ENCODE peak calls at places on chromosomes 2 and 18, in five cellular contexts. One of them, this sample, is unnamed.
A peak's percentile ranks its signal among the peaks of the same experiment; 100 is the strongest.

GRCh38 chr2:172095905-172096660 is 6.6 kb downstream of the DLX2 start:
- DNase-seq in CD8-positive, alpha-beta memory T cell: no peak
- DNase-seq in glomerular endothelial cell: no peak
- DNase-seq in naive thymus-derived CD4-positive, alpha-beta T cell: no peak
- DNase-seq in myocyte: no peak
- DNase-seq in this sample: no peak

GRCh38 chr2:226873826-226874225 is 38.0 kb downstream of the RHBDD1 start:
- DNase-seq in naive thymus-derived CD4-positive, alpha-beta T cell: no peak
- DNase-seq in CD8-positive, alpha-beta memory T cell: no peak
- DNase-seq in myocyte: no peak
- DNase-seq in glomerular endothelial cell: no peak
- DNase-seq in this sample: no peak

GRCh38 chr2:119106301-119106897 is 52.2 kb downstream of the C1QL2 start:
- DNase-seq in naive thymus-derived CD4-positive, alpha-beta T cell: no peak
- DNase-seq in CD8-positive, alpha-beta memory T cell: no peak
- DNase-seq in myocyte: peak; percentile 74
- DNase-seq in glomerular endothelial cell: no peak
- DNase-seq in this sample: peak; percentile 33

GRCh38 chr2:169824373-169825333 is at the start of gene METTL5:
- DNase-seq in CD8-positive, alpha-beta memory T cell: peak; percentile 73
- DNase-seq in naive thymus-derived CD4-positive, alpha-beta T cell: peak; percentile 69
- DNase-seq in myocyte: peak; percentile 83
- DNase-seq in glomerular endothelial cell: no peak
- DNase-seq in this sample: peak; percentile 82

GRCh38 chr2:27379840-27380625 is 501 bp downstream of the ZNF513 start:
- DNase-seq in CD8-positive, alpha-beta memory T cell: peak; percentile 52
- DNase-seq in glomerular endothelial cell: no peak
- DNase-seq in myocyte: peak; percentile 60
- DNase-seq in naive thymus-derived CD4-positive, alpha-beta T cell: peak; percentile 21
- DNase-seq in this sample: no peak

GRCh38 chr2:8102470-8102869 is 579.4 kb upstream of the ID2 start:
- DNase-seq in naive thymus-derived CD4-positive, alpha-beta T cell: no peak
- DNase-seq in CD8-positive, alpha-beta memory T cell: no peak
- DNase-seq in myocyte: no peak
- DNase-seq in glomerular endothelial cell: no peak
- DNase-seq in this sample: no peak

GRCh38 chr2:200276472-200276871 is 30.0 kb upstream of the SPATS2L start:
- DNase-seq in glomerular endothelial cell: no peak
- DNase-seq in naive thymus-derived CD4-positive, alpha-beta T cell: no peak
- DNase-seq in CD8-positive, alpha-beta memory T cell: no peak
- DNase-seq in myocyte: no peak
- DNase-seq in this sample: no peak

GRCh38 chr18:53586923-53587322 is 637.5 kb downstream of the MBD2 start:
- DNase-seq in glomerular endothelial cell: no peak
- DNase-seq in myocyte: no peak
- DNase-seq in naive thymus-derived CD4-positive, alpha-beta T cell: no peak
- DNase-seq in CD8-positive, alpha-beta memory T cell: no peak
- DNase-seq in this sample: no peak

GRCh38 chr2:73197579-73197978 is 4.8 kb upstream of the NOTO start:
- DNase-seq in glomerular endothelial cell: no peak
- DNase-seq in myocyte: no peak
- DNase-seq in CD8-positive, alpha-beta memory T cell: no peak
- DNase-seq in naive thymus-derived CD4-positive, alpha-beta T cell: no peak
- DNase-seq in this sample: no peak

GRCh38 chr2:132438650-132439030 is 22.0 kb downstream of the GPR39 start:
- DNase-seq in naive thymus-derived CD4-positive, alpha-beta T cell: no peak
- DNase-seq in glomerular endothelial cell: no peak
- DNase-seq in CD8-positive, alpha-beta memory T cell: no peak
- DNase-seq in myocyte: peak; percentile 41
- DNase-seq in this sample: no peak

GRCh38 chr2:70145851-70146739 is 44.7 kb downstream of the C2orf42 start:
- DNase-seq in glomerular endothelial cell: no peak
- DNase-seq in myocyte: no peak
- DNase-seq in CD8-positive, alpha-beta memory T cell: no peak
- DNase-seq in naive thymus-derived CD4-positive, alpha-beta T cell: no peak
- DNase-seq in this sample: no peak

GRCh38 chr2:25131567-25132295 is 36.6 kb downstream of the POMC start:
- DNase-seq in myocyte: no peak
- DNase-seq in CD8-positive, alpha-beta memory T cell: peak; percentile 10
- DNase-seq in glomerular endothelial cell: no peak
- DNase-seq in naive thymus-derived CD4-positive, alpha-beta T cell: no peak
- DNase-seq in this sample: no peak

GRCh38 chr2:97728091-97728596 is 14.8 kb downstream of the ZAP70 start:
- DNase-seq in CD8-positive, alpha-beta memory T cell: no peak
- DNase-seq in glomerular endothelial cell: no peak
- DNase-seq in myocyte: peak; percentile 95
- DNase-seq in naive thymus-derived CD4-positive, alpha-beta T cell: no peak
- DNase-seq in this sample: no peak

GRCh38 chr2:65055427-65056214 is 595 bp upstream of the CEP68 start:
- DNase-seq in myocyte: peak; percentile 89
- DNase-seq in naive thymus-derived CD4-positive, alpha-beta T cell: no peak
- DNase-seq in glomerular endothelial cell: no peak
- DNase-seq in CD8-positive, alpha-beta memory T cell: peak; percentile 57
- DNase-seq in this sample: no peak

GRCh38 chr2:241314933-241315182 is 614 bp downstream of the HDLBP start:
- DNase-seq in glomerular endothelial cell: no peak
- DNase-seq in naive thymus-derived CD4-positive, alpha-beta T cell: no peak
- DNase-seq in CD8-positive, alpha-beta memory T cell: no peak
- DNase-seq in myocyte: no peak
- DNase-seq in this sample: no peak

GRCh38 chr2:121253021-121253673 is 31.9 kb downstream of the TFCP2L1 start:
- DNase-seq in myocyte: no peak
- DNase-seq in CD8-positive, alpha-beta memory T cell: no peak
- DNase-seq in glomerular endothelial cell: no peak
- DNase-seq in naive thymus-derived CD4-positive, alpha-beta T cell: no peak
- DNase-seq in this sample: no peak

GRCh38 chr2:144083211-144083610 is 436.7 kb downstream of the ZEB2 start:
- DNase-seq in glomerular endothelial cell: no peak
- DNase-seq in myocyte: peak; percentile 87
- DNase-seq in CD8-positive, alpha-beta memory T cell: no peak
- DNase-seq in naive thymus-derived CD4-positive, alpha-beta T cell: no peak
- DNase-seq in this sample: no peak

GRCh38 chr2:158967731-158968395 is 577 bp upstream of the TANC1 start:
- DNase-seq in myocyte: peak; percentile 70
- DNase-seq in CD8-positive, alpha-beta memory T cell: no peak
- DNase-seq in glomerular endothelial cell: no peak
- DNase-seq in naive thymus-derived CD4-positive, alpha-beta T cell: no peak
- DNase-seq in this sample: no peak

GRCh38 chr2:240782221-240782885 is 37.7 kb downstream of the KIF1A start:
- DNase-seq in myocyte: no peak
- DNase-seq in naive thymus-derived CD4-positive, alpha-beta T cell: no peak
- DNase-seq in CD8-positive, alpha-beta memory T cell: no peak
- DNase-seq in glomerular endothelial cell: no peak
- DNase-seq in this sample: no peak

GRCh38 chr2:121248766-121249343 is 36.1 kb downstream of the TFCP2L1 start:
- DNase-seq in glomerular endothelial cell: no peak
- DNase-seq in myocyte: no peak
- DNase-seq in CD8-positive, alpha-beta memory T cell: no peak
- DNase-seq in naive thymus-derived CD4-positive, alpha-beta T cell: no peak
- DNase-seq in this sample: no peak

GRCh38 chr2:85888020-85888744 is 608 bp downstream of the ST3GAL5 start:
- DNase-seq in glomerular endothelial cell: no peak
- DNase-seq in myocyte: no peak
- DNase-seq in CD8-positive, alpha-beta memory T cell: peak; percentile 12
- DNase-seq in naive thymus-derived CD4-positive, alpha-beta T cell: peak; percentile 48
- DNase-seq in this sample: peak; percentile 19

This sample was measured in dermis microvascular lymphatic vessel endothelial cell.